ENCODE peak calls at places on chromosomes 13 and 19, in eight cellular contexts. F is sigmoid colon, U is fibroblast of pulmonary artery, Y is pancreas, P is kidney, K is IMR-90, G is HFFc6, X is left ventricle myocardium inferior. Z is an unnamed sample.
A peak's percentile ranks its signal among the peaks of the same experiment; 100 is the strongest.

GRCh38 chr13:104286566-104287290 is 1220.5 kb upstream of the SLC10A2 start:
- DNase-seq in K (no peak), P (no peak), U (no peak), X (no peak), Y (no peak), F (no peak), G (no peak), Z (no peak)

GRCh38 chr13:33206945-33207615 is 78.5 kb downstream of the STARD13 start:
- DNase-seq in P (no peak), K (no peak), F (no peak), X (no peak), G (no peak), Y (no peak), U (no peak), Z (no peak)

GRCh38 chr13:36915891-36916640 is 4.0 kb downstream of the SMAD9 start:
- DNase-seq in Y (no peak), U (no peak), F (no peak), K (no peak), G (no peak), X (no peak), P (no peak), Z (no peak)

GRCh38 chr13:42894765-42895181 is 97.3 kb downstream of the EPSTI1 start:
- DNase-seq in Y (peak; percentile 28), G (no peak), K (peak; percentile 36), U (peak; percentile 95), P (no peak), F (no peak), X (no peak), Z (no peak)

GRCh38 chr19:19446655-19447437 is 41.4 kb downstream of the GATAD2A start:
- DNase-seq in F (no peak), X (no peak), Y (no peak), G (no peak), K (no peak), U (no peak), P (peak; percentile 48), Z (no peak)

GRCh38 chr13:89748716-89749115 is 1598.8 kb upstream of the MIR17HG start:
- DNase-seq in K (no peak), Y (no peak), X (no peak), U (peak; percentile 10), F (no peak), P (no peak), G (no peak), Z (no peak)

GRCh38 chr19:12733369-12733896 is 1.1 kb downstream of the TRIR start:
- DNase-seq in U (peak; percentile 49), X (no peak), G (peak; percentile 65), K (peak; percentile 45), Y (no peak), P (no peak), F (no peak), Z (no peak)

GRCh38 chr13:48265217-48265815 is 32.3 kb downstream of the ITM2B start:
- DNase-seq in U (no peak), P (no peak), Y (no peak), K (no peak), F (no peak), G (no peak), X (no peak), Z (no peak)

GRCh38 chr19:18385675-18386542 is at the start of gene GDF15:
- DNase-seq in G (peak; percentile 83), P (peak; percentile 97), X (peak; percentile 61), U (peak; percentile 94), F (peak; percentile 86), Y (peak; percentile 94), K (peak; percentile 87), Z (peak; percentile 64)

GRCh38 chr19:14553042-14553938 is 18.6 kb downstream of the NDUFB7 start:
- DNase-seq in Y (no peak), U (no peak), P (no peak), X (no peak), F (no peak), K (no peak), G (no peak), Z (no peak)

GRCh38 chr13:44050450-44051063 is 170.9 kb downstream of the LACC1 start:
- DNase-seq in X (no peak), K (peak; percentile 52), G (no peak), U (peak; percentile 63), F (no peak), Y (no peak), P (no peak), Z (no peak)

GRCh38 chr13:94706854-94707399 is 5.4 kb downstream of the SOX21 start:
- DNase-seq in Y (no peak), F (no peak), K (no peak), X (no peak), U (no peak), P (no peak), G (no peak), Z (no peak)

GRCh38 chr13:50699874-50700663 is 143.4 kb downstream of the DLEU7 start:
- DNase-seq in G (no peak), K (no peak), X (no peak), F (no peak), U (no peak), Y (no peak), P (no peak), Z (no peak)

GRCh38 chr19:2680808-2681207 is 21.7 kb downstream of the GNG7 start:
- DNase-seq in K (no peak), U (no peak), G (no peak), Y (no peak), P (no peak), F (no peak), X (no peak), Z (no peak)

GRCh38 chr19:42132851-42133528 is 744 bp upstream of the POU2F2 start:
- DNase-seq in U (no peak), K (no peak), P (peak; percentile 89), F (peak; percentile 72), G (peak; percentile 21), Y (peak; percentile 69), X (peak; percentile 61), Z (peak; percentile 87)

GRCh38 chr19:48455908-48456562 is 661 bp downstream of the KCNJ14 start:
- DNase-seq in Y (no peak), P (no peak), F (no peak), X (no peak), K (no peak), U (no peak), G (no peak), Z (no peak)
- TF ChIP-seq CTCF in Y (no peak), P (no peak), F (no peak), X (no peak), K (no peak), U (no peak), G (no peak), Z (no peak)

DNA sequence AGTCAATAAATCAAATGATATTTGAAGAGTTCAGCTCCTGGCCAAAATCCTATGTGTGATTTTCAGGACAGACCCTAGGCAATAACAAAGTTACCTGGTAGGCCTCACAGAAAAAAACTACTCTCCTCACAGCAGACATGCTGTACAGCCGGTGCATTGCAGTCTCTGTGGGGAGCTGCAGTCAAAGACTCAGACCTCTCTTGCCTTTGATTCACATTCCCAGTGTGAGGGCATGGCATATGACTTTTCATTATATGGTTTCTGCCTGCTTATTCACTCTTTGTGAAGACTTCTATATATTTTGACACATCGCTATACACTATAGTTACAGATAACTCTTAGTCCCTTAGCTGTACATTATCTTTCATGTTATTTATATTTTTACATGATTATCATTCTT is 2684.3 kb upstream of the PCDH20 start:
- DNase-seq in G (no peak), X (no peak), K (no peak), F (no peak), P (no peak), U (no peak), Y (no peak), Z (no peak)
- TF ChIP-seq CTCF in G (no peak), X (no peak), K (no peak), F (no peak), P (no peak), U (no peak), Y (no peak), Z (no peak)

DNA sequence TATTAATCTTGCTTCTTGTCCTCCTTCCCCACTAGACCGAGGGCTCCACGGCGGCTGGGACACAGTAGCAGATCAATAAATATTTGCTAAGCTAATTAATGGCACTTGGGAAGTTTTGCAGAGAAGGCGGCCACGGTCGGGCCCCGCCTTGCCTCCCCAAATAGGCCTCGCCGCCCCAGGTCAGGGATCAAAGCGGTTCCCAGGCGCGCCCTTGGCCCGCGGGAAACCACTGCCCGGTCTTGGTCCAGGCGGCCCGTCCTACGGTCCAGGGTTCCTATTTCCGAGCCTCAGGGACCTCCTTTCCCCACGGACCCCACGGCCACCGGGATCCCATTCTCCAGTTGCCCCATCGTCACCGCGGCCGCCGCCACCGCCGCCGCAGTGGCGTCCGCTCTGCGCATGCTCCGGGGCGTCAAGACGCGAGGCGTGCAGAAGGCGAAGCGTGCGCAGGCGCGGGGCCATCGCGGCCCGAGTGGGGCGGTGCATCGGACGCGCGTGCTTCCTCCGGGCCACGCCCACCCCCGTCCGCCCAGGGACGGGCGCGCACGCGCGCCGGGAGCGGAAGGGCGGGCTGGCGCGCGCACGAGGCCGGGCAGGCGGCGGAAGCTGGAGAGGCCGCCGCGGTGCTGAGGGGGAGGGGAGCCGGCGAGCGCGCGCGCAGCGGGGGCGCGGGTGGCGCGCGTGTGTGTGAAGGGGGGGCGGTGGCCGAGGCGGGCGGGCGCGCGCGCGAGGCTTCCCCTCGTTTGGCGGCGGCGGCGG is at the start of gene SMARCA4:
- DNase-seq in P (peak; percentile 99), Y (peak; percentile 96), G (peak; percentile 92), U (peak; percentile 98), X (peak; percentile 98), F (peak; percentile 98), K (peak; percentile 96), Z (peak; percentile 99)
- TF ChIP-seq CTCF in P (no peak), Y (no peak), G (no peak), U (no peak), X (no peak), F (no peak), K (no peak), Z (no peak)

DNA sequence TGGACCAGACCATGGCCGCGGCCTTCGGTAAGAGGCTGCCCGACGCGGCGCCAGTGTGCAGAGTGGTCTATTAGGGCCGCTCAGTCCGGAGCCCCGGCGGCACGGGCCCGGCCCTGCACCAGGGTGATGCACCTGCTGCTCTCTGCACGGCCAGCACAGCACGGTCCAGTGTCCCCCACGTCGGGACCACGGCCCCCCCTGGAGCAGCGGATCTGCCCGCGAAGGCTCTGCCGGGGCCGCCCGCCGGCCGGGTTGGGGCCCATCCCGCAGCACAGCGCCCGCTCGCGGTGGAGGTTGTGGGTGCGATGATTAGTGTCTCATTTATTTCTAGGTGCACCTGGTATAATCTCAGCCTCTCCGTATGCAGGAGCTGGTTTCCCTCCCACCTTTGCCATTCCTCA is 7.9 kb downstream of the PTBP1 start:
- DNase-seq in Y (no peak), K (no peak), F (no peak), G (no peak), X (no peak), U (no peak), P (peak; percentile 73), Z (no peak)
- TF ChIP-seq CTCF in Y (no peak), K (no peak), F (no peak), G (no peak), X (no peak), U (no peak), P (no peak), Z (no peak)

DNA sequence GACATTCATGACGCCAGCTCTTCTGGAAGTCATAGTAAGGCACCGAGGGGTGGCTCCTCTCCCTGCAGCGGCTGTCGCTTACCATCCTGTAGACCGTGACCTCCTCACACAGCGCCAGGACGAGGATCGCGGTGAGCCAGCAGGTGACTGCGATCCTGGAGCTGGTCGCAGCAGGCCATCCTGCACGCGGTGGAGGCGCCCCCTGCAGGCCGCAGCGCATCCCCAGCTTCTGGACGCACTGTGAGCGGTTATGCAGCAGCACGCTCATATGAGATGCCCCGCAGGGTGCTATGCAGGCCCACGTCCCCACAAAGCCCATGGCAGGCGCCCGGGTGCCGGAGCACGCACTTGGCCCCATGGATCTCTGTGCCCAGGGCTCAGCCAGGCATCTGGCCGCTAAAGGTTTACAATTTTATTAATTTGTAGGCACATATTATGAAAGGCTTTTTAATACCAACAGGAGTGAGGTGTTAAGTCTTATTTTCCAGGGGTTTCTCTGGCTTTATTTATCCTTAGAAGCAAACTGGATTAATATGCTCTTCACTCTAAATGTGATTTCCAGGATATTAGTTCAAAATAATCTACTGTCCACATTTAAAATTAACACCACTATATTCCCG is 35.6 kb upstream of the PSPC1 start:
- DNase-seq in G (no peak), Y (peak; percentile 17), X (peak; percentile 32), P (peak; percentile 77), U (peak; percentile 42), F (no peak), K (no peak), Z (peak; percentile 79)
- TF ChIP-seq CTCF in G (peak; percentile 73), Y (no peak), X (peak; percentile 53), P (peak; percentile 30), U (peak; percentile 51), F (no peak), K (peak; percentile 17), Z (peak; percentile 76)

Z was measured in nephron progenitor cell.